ENCODE peak calls at places on chromosome 11, in six cellular contexts. X, O, P, R, A and G are unnamed samples.

GRCh38 chr11:2096001-2096918 is 42.9 kb downstream of the IGF2 start:
- DNase-seq in X (no peak), O (no peak), P (no peak), R (no peak), A (no peak), G (no peak)

GRCh38 chr11:126722006-126722736 is 278.4 kb downstream of the KIRREL3 start:
- DNase-seq in X (no peak), O (no peak), P (no peak), R (no peak), A (no peak), G (no peak)

GRCh38 chr11:107801641-107802040 is 56.9 kb downstream of the SLC35F2 start:
- DNase-seq in X (no peak), O (no peak), P (no peak), R (no peak), A (no peak), G (no peak)

GRCh38 chr11:131534611-131535010 is 164.2 kb downstream of the NTM start:
- DNase-seq in X (no peak), O (no peak), P (no peak), R (peak; percentile 12), A (no peak), G (no peak)

GRCh38 chr11:76918941-76919386 is 58.2 kb downstream of the ACER3 start:
- DNase-seq in X (no peak), O (no peak), P (no peak), R (no peak), A (no peak), G (peak; percentile 48)

GRCh38 chr11:19084661-19085315 is 24.3 kb upstream of the MRGPRX2 start:
- DNase-seq in X (no peak), O (no peak), P (no peak), R (no peak), A (no peak), G (no peak)

GRCh38 chr11:109747839-109748238 is 325.8 kb downstream of the C11orf87 start:
- DNase-seq in X (no peak), O (no peak), P (no peak), R (no peak), A (no peak), G (no peak)

GRCh38 chr11:120516461-120517389 is 5.2 kb downstream of the GRIK4 start:
- DNase-seq in X (no peak), O (no peak), P (no peak), R (no peak), A (no peak), G (no peak)

GRCh38 chr11:96045622-96046456 is 121.9 kb upstream of the MTMR2 start:
- DNase-seq in X (no peak), O (no peak), P (no peak), R (no peak), A (no peak), G (no peak)

GRCh38 chr11:7894251-7894650 is 36.8 kb downstream of the OR10A6 start:
- DNase-seq in X (no peak), O (no peak), P (no peak), R (no peak), A (no peak), G (no peak)

GRCh38 chr11:113192121-113192925 is 122.1 kb upstream of the TTC12 start:
- DNase-seq in X (no peak), O (no peak), P (no peak), R (no peak), A (no peak), G (no peak)

GRCh38 chr11:45457649-45458048 is 171.5 kb upstream of the SYT13 start:
- DNase-seq in X (no peak), O (no peak), P (no peak), R (no peak), A (no peak), G (no peak)

GRCh38 chr11:64560139-64560771 is 30.8 kb upstream of the SLC22A12 start:
- DNase-seq in X (no peak), O (no peak), P (no peak), R (no peak), A (no peak), G (no peak)

GRCh38 chr11:75474878-75475766 is 42.1 kb upstream of the KLHL35 start:
- DNase-seq in X (no peak), O (peak; percentile 37), P (peak; percentile 72), R (no peak), A (peak; percentile 16), G (no peak)

GRCh38 chr11:111064118-111064517 is 181.4 kb upstream of the POU2AF2 start:
- DNase-seq in X (no peak), O (no peak), P (no peak), R (no peak), A (no peak), G (no peak)

GRCh38 chr11:59668188-59668949 is 468 bp downstream of the PATL1 start:
- DNase-seq in X (peak; percentile 42), O (peak; percentile 62), P (peak; percentile 49), R (peak; percentile 68), A (peak; percentile 16), G (peak; percentile 29)

GRCh38 chr11:41950470-41951143 is 491.2 kb upstream of the LRRC4C start:
- DNase-seq in X (no peak), O (no peak), P (no peak), R (no peak), A (no peak), G (no peak)

GRCh38 chr11:19995131-19995530 is 165.1 kb downstream of the DBX1 start:
- DNase-seq in X (no peak), O (no peak), P (no peak), R (no peak), A (no peak), G (no peak)

GRCh38 chr11:111459506-111460270 is 52.5 kb downstream of the BTG4 start:
- DNase-seq in X (no peak), O (no peak), P (no peak), R (no peak), A (no peak), G (no peak)